ENCODE peak calls at places on chromosomes 12 and 14, in four cellular contexts. One of them, this sample, is unnamed. For H3K27me3, the result is how much of the 10 kb centered on the place peaks cover.

GRCh38 chr12:81627336-81628189 is 131.6 kb downstream of the PPFIA2 start:
- DNase-seq in prostate gland: peak
- DNase-seq in uterus: no peak
- DNase-seq in adrenal gland: no peak
- DNase-seq in this sample: peak

GRCh38 chr12:57600395-57600794 is 4.2 kb upstream of the DTX3 start:
- DNase-seq in prostate gland: no peak
- DNase-seq in uterus: no peak
- DNase-seq in adrenal gland: no peak
- DNase-seq in this sample: no peak

GRCh38 chr12:115923851-115924250 is 353.6 kb downstream of the MED13L start:
- DNase-seq in prostate gland: no peak
- DNase-seq in uterus: no peak
- DNase-seq in adrenal gland: no peak
- DNase-seq in this sample: no peak

GRCh38 chr12:96403870-96404269 is 3.6 kb upstream of the CDK17 start:
- DNase-seq in prostate gland: no peak
- DNase-seq in uterus: no peak
- DNase-seq in adrenal gland: no peak
- DNase-seq in this sample: no peak

GRCh38 chr12:79275631-79276030 is 411.1 kb downstream of the SYT1 start:
- DNase-seq in prostate gland: no peak
- DNase-seq in uterus: no peak
- DNase-seq in adrenal gland: no peak
- DNase-seq in this sample: no peak

GRCh38 chr12:97148941-97149559 is 242.0 kb downstream of the NEDD1 start:
- DNase-seq in prostate gland: peak
- DNase-seq in uterus: no peak
- DNase-seq in adrenal gland: peak
- DNase-seq in this sample: peak

GRCh38 chr14:74571901-74572828 is 39.9 kb downstream of the LTBP2 start:
- DNase-seq in prostate gland: no peak
- DNase-seq in uterus: peak
- DNase-seq in adrenal gland: no peak
- DNase-seq in this sample: peak

GRCh38 chr12:107308310-107308709 is 215.0 kb upstream of the CRY1 start:
- DNase-seq in prostate gland: no peak
- DNase-seq in uterus: no peak
- DNase-seq in adrenal gland: no peak
- DNase-seq in this sample: no peak

GRCh38 chr14:55125403-55125802 is 3.6 kb upstream of the LGALS3 start:
- DNase-seq in prostate gland: no peak
- DNase-seq in uterus: no peak
- DNase-seq in adrenal gland: no peak
- DNase-seq in this sample: no peak

GRCh38 chr14:36402867-36403266 is 82.4 kb upstream of the MBIP start:
- DNase-seq in prostate gland: no peak
- DNase-seq in uterus: no peak
- DNase-seq in adrenal gland: no peak
- DNase-seq in this sample: no peak

GRCh38 chr12:118360785-118361404 is 11.8 kb downstream of the TAOK3 start:
- DNase-seq in prostate gland: no peak
- DNase-seq in uterus: no peak
- DNase-seq in adrenal gland: no peak
- DNase-seq in this sample: no peak

GRCh38 chr12:4701383-4701782 is 18.8 kb upstream of the GALNT8 start:
- DNase-seq in prostate gland: no peak
- DNase-seq in uterus: peak
- DNase-seq in adrenal gland: no peak
- DNase-seq in this sample: no peak

GRCh38 chr12:88035271-88035906 is 6.2 kb upstream of the C12orf50 start:
- DNase-seq in prostate gland: peak
- DNase-seq in uterus: peak
- DNase-seq in adrenal gland: peak
- DNase-seq in this sample: peak

GRCh38 chr14:103102689-103103260 is 8.2 kb downstream of the EXOC3L4 start:
- DNase-seq in prostate gland: no peak
- DNase-seq in uterus: no peak
- DNase-seq in adrenal gland: no peak
- DNase-seq in this sample: no peak

GRCh38 chr12:26319511-26319910 is 124.1 kb downstream of the SSPN start:
- DNase-seq in prostate gland: peak
- DNase-seq in uterus: peak
- DNase-seq in adrenal gland: peak
- DNase-seq in this sample: peak

GRCh38 chr14:62189698-62190097 is 427.5 kb downstream of the SNAPC1 start:
- DNase-seq in prostate gland: no peak
- DNase-seq in uterus: peak
- DNase-seq in adrenal gland: peak
- DNase-seq in this sample: no peak

GRCh38 chr12:104712968-104713367 is 245.1 kb downstream of the SLC41A2 start:
- DNase-seq in prostate gland: no peak
- DNase-seq in uterus: no peak
- DNase-seq in adrenal gland: no peak
- DNase-seq in this sample: no peak

GRCh38 chr12:51460519-51460918 is 35.9 kb downstream of the SLC4A8 start:
- DNase-seq in prostate gland: no peak
- DNase-seq in uterus: no peak
- DNase-seq in adrenal gland: no peak
- DNase-seq in this sample: no peak

GRCh38 chr12:14910090-14910915 is 24.6 kb upstream of the MGP start:
- DNase-seq in prostate gland: no peak
- DNase-seq in uterus: no peak
- DNase-seq in adrenal gland: no peak
- DNase-seq in this sample: no peak

GRCh38 chr12:28941248-28941647 is 207.8 kb upstream of the FAR2 start:
- DNase-seq in prostate gland: no peak
- DNase-seq in uterus: no peak
- DNase-seq in adrenal gland: no peak
- DNase-seq in this sample: no peak

GRCh38 chr12:47085815-47086252 is 6.1 kb upstream of the AMIGO2 start:
- DNase-seq in prostate gland: no peak
- DNase-seq in uterus: no peak
- DNase-seq in adrenal gland: no peak
- DNase-seq in this sample: no peak

GRCh38 chr14:44783899-44784298 is 177.8 kb downstream of the KLHL28 start:
- DNase-seq in prostate gland: no peak
- DNase-seq in uterus: no peak
- DNase-seq in adrenal gland: no peak
- DNase-seq in this sample: no peak

GRCh38 chr12:89821901-89822300 is 113.3 kb upstream of the ATP2B1 start:
- DNase-seq in prostate gland: no peak
- DNase-seq in uterus: no peak
- DNase-seq in adrenal gland: no peak
- DNase-seq in this sample: no peak

GRCh38 chr14:96827310-96827709 is 30.1 kb downstream of the VRK1 start:
- DNase-seq in prostate gland: no peak
- DNase-seq in uterus: no peak
- DNase-seq in adrenal gland: no peak
- DNase-seq in this sample: no peak

GRCh38 chr12:3202734-3203446 is 125.7 kb downstream of the TSPAN9 start:
- DNase-seq in prostate gland: peak
- DNase-seq in uterus: peak
- DNase-seq in adrenal gland: peak
- DNase-seq in this sample: peak

GRCh38 chr14:37721976-37722659 is 126.7 kb downstream of the TTC6 start:
- DNase-seq in prostate gland: no peak
- DNase-seq in uterus: no peak
- DNase-seq in adrenal gland: no peak
- DNase-seq in this sample: no peak

GRCh38 chr12:111578276-111578970 is 20.7 kb downstream of the ATXN2 start:
- DNase-seq in prostate gland: no peak
- DNase-seq in uterus: no peak
- DNase-seq in adrenal gland: no peak
- DNase-seq in this sample: no peak

GRCh38 chr12:69350002-69350626 is 1.9 kb downstream of the LYZ start:
- DNase-seq in prostate gland: no peak
- DNase-seq in uterus: no peak
- DNase-seq in adrenal gland: no peak
- DNase-seq in this sample: no peak

GRCh38 chr12:22447223-22447622 is 97.1 kb downstream of the C2CD5 start:
- DNase-seq in prostate gland: no peak
- DNase-seq in uterus: no peak
- DNase-seq in adrenal gland: no peak
- DNase-seq in this sample: no peak

GRCh38 chr14:105849933-105850626 is 323.7 kb downstream of the TMEM121 start:
- DNase-seq in prostate gland: no peak
- DNase-seq in uterus: no peak
- DNase-seq in adrenal gland: no peak
- DNase-seq in this sample: no peak
- H3K27me3 ChIP-seq in prostate gland: under half
- H3K27me3 ChIP-seq in uterus: under half
- H3K27me3 ChIP-seq in adrenal gland: under half
- H3K27me3 ChIP-seq in this sample: under half

DNA sequence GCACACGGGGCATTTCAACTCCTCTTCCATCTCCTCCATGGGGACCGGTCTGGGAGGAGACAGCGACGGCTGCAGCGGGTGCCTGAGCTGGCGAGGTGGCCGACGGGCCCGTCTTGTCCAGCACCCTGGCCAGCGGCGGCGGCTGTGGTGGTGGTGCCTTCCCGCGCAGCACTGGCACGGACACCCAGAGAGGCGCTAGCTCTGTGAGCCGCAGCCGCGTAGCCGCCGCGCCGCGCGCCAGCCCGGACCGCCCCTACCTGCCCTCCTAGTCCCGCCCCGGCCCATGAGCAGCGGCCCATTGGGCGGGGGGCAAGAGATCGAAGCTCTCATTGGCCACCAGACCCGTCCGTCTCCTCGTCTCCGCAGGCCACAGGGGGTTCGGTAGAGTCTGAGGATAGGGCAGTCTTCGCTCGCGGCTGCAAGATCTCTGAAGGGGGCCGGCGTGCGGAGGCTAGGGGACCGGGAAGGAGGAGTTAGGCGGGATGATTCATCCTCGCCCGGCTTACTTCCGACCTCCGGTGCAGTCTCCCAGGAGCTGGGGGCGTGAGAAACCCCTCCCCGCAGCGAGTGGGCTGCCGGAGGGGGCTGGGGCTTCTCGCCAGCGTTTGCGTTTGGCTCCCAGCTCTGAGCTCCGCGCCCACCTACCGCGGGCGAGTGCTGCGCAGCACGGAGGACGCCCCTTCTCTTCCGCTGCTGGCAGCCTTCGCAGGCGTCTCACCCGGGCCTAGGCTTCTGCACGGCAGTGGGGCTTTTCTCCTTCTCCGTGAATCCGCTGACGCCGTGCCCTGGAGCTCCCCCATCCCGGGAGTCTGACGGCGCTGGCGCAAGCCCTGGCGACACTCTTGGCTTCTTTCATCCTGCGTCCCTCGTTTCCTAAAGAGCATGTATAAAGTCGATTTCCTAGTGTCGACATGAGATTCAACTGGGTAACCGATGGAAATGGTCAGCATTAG is at the start of gene TRIM9:
- DNase-seq in prostate gland: peak
- DNase-seq in uterus: peak
- DNase-seq in adrenal gland: peak
- DNase-seq in this sample: peak
- TF ChIP-seq POLR2A in prostate gland: peak
- TF ChIP-seq POLR2A in uterus: peak
- TF ChIP-seq POLR2A in adrenal gland: peak
- TF ChIP-seq POLR2A in this sample: no peak

GRCh38 chr12:130714091-130714590 is 2.0 kb downstream of the RIMBP2 start:
- DNase-seq in prostate gland: no peak
- DNase-seq in uterus: peak
- DNase-seq in adrenal gland: no peak
- DNase-seq in this sample: peak

GRCh38 chr12:130715996-130716917 is at the start of gene RIMBP2:
- DNase-seq in prostate gland: peak
- DNase-seq in uterus: peak
- DNase-seq in adrenal gland: no peak
- DNase-seq in this sample: peak

GRCh38 chr12:130716918-130717306 is 813 bp upstream of the RIMBP2 start:
- DNase-seq in prostate gland: no peak
- DNase-seq in uterus: no peak
- DNase-seq in adrenal gland: no peak
- DNase-seq in this sample: no peak

GRCh38 chr12:130714591-130715149 is 1.4 kb downstream of the RIMBP2 start:
- DNase-seq in prostate gland: no peak
- DNase-seq in uterus: peak
- DNase-seq in adrenal gland: no peak
- DNase-seq in this sample: peak

GRCh38 chr12:130715150-130715995 is 726 bp downstream of the RIMBP2 start:
- DNase-seq in prostate gland: no peak
- DNase-seq in uterus: peak
- DNase-seq in adrenal gland: no peak
- DNase-seq in this sample: peak
- H3K27me3 ChIP-seq in prostate gland: under half
- H3K27me3 ChIP-seq in uterus: under half
- H3K27me3 ChIP-seq in adrenal gland: under half
- H3K27me3 ChIP-seq in this sample: under half

DNA sequence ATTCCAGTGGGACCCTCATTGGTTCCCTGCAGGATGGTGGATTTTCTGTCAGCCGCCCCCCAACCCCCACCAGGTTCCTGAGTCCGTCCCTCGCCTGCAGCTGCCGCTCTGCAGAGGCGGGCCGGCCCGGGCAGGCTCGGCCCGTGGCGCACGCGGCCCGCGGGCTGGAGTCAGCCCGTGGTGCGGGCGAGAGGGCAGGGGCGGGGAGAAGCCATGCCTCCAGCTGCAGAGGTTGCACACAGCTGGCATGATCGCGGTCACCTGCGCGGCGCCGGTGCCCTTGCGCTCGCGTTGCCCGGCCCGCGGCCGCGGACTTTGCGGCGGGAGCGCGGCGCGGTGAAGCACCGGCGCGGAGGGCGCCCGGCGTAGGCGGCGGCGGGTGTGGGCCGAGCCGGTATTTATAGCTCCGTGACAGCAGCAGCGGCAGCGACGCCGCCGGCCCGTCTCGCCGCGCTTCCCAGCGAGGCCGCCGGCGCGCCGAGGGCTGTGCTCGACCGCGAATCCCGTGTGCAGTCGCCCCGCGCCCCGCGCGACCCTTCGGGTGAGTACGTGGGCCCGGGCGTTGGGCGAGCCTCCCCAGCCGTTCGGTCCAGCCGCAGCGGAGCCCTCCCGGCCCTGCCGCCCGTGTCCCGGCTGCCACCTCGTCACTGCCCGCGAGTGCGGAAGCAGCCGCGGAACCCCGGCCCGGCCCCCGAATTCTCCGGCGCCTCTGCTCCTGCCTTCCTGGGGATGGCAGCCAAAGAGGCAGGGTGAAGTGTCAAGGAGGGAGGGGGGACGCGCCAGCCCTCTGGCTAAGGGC is at the start of gene TMEM117:
- DNase-seq in prostate gland: peak
- DNase-seq in uterus: peak
- DNase-seq in adrenal gland: peak
- DNase-seq in this sample: peak
- TF ChIP-seq POLR2A in prostate gland: peak
- TF ChIP-seq POLR2A in uterus: peak
- TF ChIP-seq POLR2A in adrenal gland: peak
- TF ChIP-seq POLR2A in this sample: no peak

GRCh38 chr12:49295087-49296001 is at the start of gene PRPH:
- DNase-seq in prostate gland: no peak
- DNase-seq in uterus: no peak
- DNase-seq in adrenal gland: no peak
- DNase-seq in this sample: peak
- H3K27me3 ChIP-seq in prostate gland: under half
- H3K27me3 ChIP-seq in uterus: under half
- H3K27me3 ChIP-seq in adrenal gland: under half
- H3K27me3 ChIP-seq in this sample: under half